ENCODE peak calls at places on chromosome 16, in five cellular contexts. O is Peyer's patch, H is GM12865, G is kidney epithelial cell, D is heart left ventricle. I is an unnamed sample.

GRCh38 chr16:66605177-66605999 is 884 bp downstream of the CMTM3 start:
- DNase-seq in D (peak; percentile 79), G (no peak), O (peak; percentile 71), H (peak; percentile 18), I (peak; percentile 40)

GRCh38 chr16:73171901-73172619 is 124.1 kb upstream of the ZFHX3 start:
- DNase-seq in D (peak; percentile 42), H (no peak), G (no peak), O (no peak), I (no peak)

GRCh38 chr16:89922884-89923639 is at the start of gene TUBB3:
- DNase-seq in G (no peak), D (peak; percentile 81), H (peak; percentile 63), O (no peak), I (peak; percentile 66)

GRCh38 chr16:8204096-8204495 is 386.2 kb downstream of the TMEM114 start:
- DNase-seq in O (no peak), G (no peak), D (no peak), H (no peak), I (no peak)

GRCh38 chr16:80670170-80670865 is 129.5 kb downstream of the DYNLRB2 start:
- DNase-seq in H (peak; percentile 48), O (no peak), D (no peak), G (no peak), I (no peak)

GRCh38 chr16:85600078-85600477 is 13.0 kb upstream of the GSE1 start:
- DNase-seq in O (no peak), G (no peak), H (no peak), D (no peak), I (no peak)

GRCh38 chr16:84625556-84625955 is 7.7 kb upstream of the COTL1 start:
- DNase-seq in O (no peak), H (no peak), G (no peak), D (no peak), I (no peak)

GRCh38 chr16:15484662-15485061 is 50.3 kb downstream of the BMERB1 start:
- DNase-seq in O (no peak), H (no peak), D (no peak), G (no peak), I (peak; percentile 86)

GRCh38 chr16:54171855-54172537 is 114.6 kb downstream of the IRX3 start:
- DNase-seq in H (no peak), D (no peak), G (peak; percentile 73), O (no peak), I (peak; percentile 37)

GRCh38 chr16:46629331-46629843 is 8.2 kb upstream of the SHCBP1 start:
- DNase-seq in O (no peak), D (no peak), G (no peak), H (no peak), I (peak; percentile 77)

GRCh38 chr16:85757341-85757822 is 6.5 kb upstream of the C16orf74 start:
- DNase-seq in G (peak; percentile 16), O (no peak), H (peak; percentile 73), D (no peak), I (peak; percentile 80)

GRCh38 chr16:84854759-84855158 is 35.0 kb downstream of the CRISPLD2 start:
- DNase-seq in O (no peak), D (no peak), G (no peak), H (no peak), I (peak; percentile 88)

GRCh38 chr16:25198021-25198420 is 18.7 kb upstream of the AQP8 start:
- DNase-seq in D (no peak), O (no peak), H (no peak), G (no peak), I (peak; percentile 32)

GRCh38 chr16:66150691-66151090 is 215.8 kb upstream of the CDH5 start:
- DNase-seq in G (no peak), D (no peak), O (no peak), H (peak; percentile 61), I (peak; percentile 38)

GRCh38 chr16:82735696-82736095 is 108.9 kb downstream of the CDH13 start:
- DNase-seq in H (peak; percentile 56), D (no peak), G (no peak), O (no peak), I (no peak)

GRCh38 chr16:67202426-67202825 is 3.5 kb downstream of the ELMO3 start:
- DNase-seq in D (no peak), O (no peak), G (no peak), H (no peak), I (no peak)

GRCh38 chr16:83310816-83311215 is 497.0 kb upstream of the HSBP1 start:
- DNase-seq in O (no peak), D (no peak), H (no peak), G (no peak), I (no peak)

GRCh38 chr16:14436410-14436955 is 193.6 kb downstream of the PARN start:
- DNase-seq in G (no peak), O (no peak), H (no peak), D (no peak), I (no peak)

GRCh38 chr16:52964290-52964689 is 88.4 kb downstream of the CHD9NB start:
- DNase-seq in G (no peak), O (no peak), D (no peak), H (no peak), I (no peak)

GRCh38 chr16:53417011-53417410 is 17.3 kb upstream of the RBL2 start:
- DNase-seq in O (no peak), D (no peak), G (no peak), H (no peak), I (peak; percentile 53)

GRCh38 chr16:29807426-29808218 is 1.3 kb downstream of the MAZ start:
- DNase-seq in O (peak; percentile 94), H (peak; percentile 93), G (no peak), D (peak; percentile 93), I (peak; percentile 91)

GRCh38 chr16:25051446-25052160 is 36.4 kb upstream of the ARHGAP17 start:
- DNase-seq in H (peak; percentile 34), G (no peak), D (peak; percentile 43), O (no peak), I (peak; percentile 82)

GRCh38 chr16:88434746-88435145 is 18.3 kb upstream of the ZFPM1 start:
- DNase-seq in G (no peak), H (no peak), D (no peak), O (no peak), I (no peak)

GRCh38 chr16:1428511-1428910 is 2.4 kb upstream of the PERCC1 start:
- DNase-seq in G (no peak), H (peak; percentile 46), O (peak; percentile 60), D (peak; percentile 48), I (peak; percentile 26)

GRCh38 chr16:65069766-65070165 is 52.1 kb downstream of the CDH11 start:
- DNase-seq in D (no peak), H (no peak), O (no peak), G (no peak), I (peak; percentile 81)

GRCh38 chr16:10622036-10622921 is 41.9 kb upstream of the EMP2 start:
- DNase-seq in G (no peak), D (peak; percentile 31), O (no peak), H (no peak), I (no peak)

GRCh38 chr16:15993541-15993940 is 44.1 kb downstream of the ABCC1 start:
- DNase-seq in H (no peak), G (no peak), O (no peak), D (no peak), I (peak; percentile 59)

GRCh38 chr16:81578015-81578554 is 133.5 kb downstream of the CMIP start:
- DNase-seq in G (no peak), H (no peak), D (peak; percentile 1), O (no peak), I (no peak)

GRCh38 chr16:81821422-81822128 is 42.5 kb downstream of the PLCG2 start:
- DNase-seq in O (peak; percentile 78), H (peak; percentile 95), G (no peak), D (no peak), I (no peak)

GRCh38 chr16:70778901-70779309 is 22.1 kb downstream of the VAC14 start:
- DNase-seq in G (peak; percentile 67), H (no peak), D (peak; percentile 47), O (peak; percentile 62), I (peak; percentile 91)

GRCh38 chr16:4011940-4012629 is 104.2 kb downstream of the ADCY9 start:
- DNase-seq in H (no peak), G (no peak), O (peak; percentile 59), D (no peak), I (no peak)
- TF ChIP-seq CTCF in H (no peak), G (no peak), O (no peak), D (no peak), I (no peak)

DNA sequence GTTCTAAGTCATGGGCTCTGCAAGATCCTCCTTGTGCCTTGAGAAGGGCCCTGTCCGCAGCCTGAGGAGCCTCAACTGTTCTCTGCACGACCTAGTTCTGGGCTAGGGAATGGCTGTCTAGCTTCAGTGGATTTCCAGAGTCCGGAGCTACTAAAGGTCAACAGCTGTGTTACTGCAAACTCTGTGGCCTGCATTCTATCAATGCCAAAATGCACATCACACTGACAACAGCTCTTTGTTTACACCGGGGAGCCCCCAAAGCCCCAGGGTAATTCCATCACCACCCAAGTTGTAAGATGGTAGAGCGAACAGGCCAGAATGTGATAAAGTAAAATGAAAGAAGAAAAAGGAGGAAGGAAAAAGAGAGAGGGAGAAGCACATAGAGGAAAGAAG is 610.2 kb downstream of the MAF start:
- DNase-seq in G (no peak), O (no peak), D (no peak), H (no peak), I (no peak)
- H3K4me3 ChIP-seq in G (no peak overlapping the region), O (no peak overlapping the region), D (no peak overlapping the region), H (no peak overlapping the region), I (no peak overlapping the region)

GRCh38 chr16:57364143-57364542 is 5.6 kb downstream of the CCL22 start:
- DNase-seq in H (no peak), D (no peak), G (no peak), O (no peak), I (no peak)

GRCh38 chr16:57366544-57367040 is 5.7 kb upstream of the CX3CL1 start:
- DNase-seq in O (no peak), H (peak; percentile 45), D (no peak), G (no peak), I (no peak)

GRCh38 chr16:57365826-57366536 is 6.3 kb upstream of the CX3CL1 start:
- DNase-seq in O (no peak), G (no peak), D (no peak), H (no peak), I (no peak)

GRCh38 chr16:57371494-57372371 is 557 bp upstream of the CX3CL1 start:
- DNase-seq in G (no peak), H (no peak), D (no peak), O (no peak), I (no peak)

GRCh38 chr16:57367111-57367752 is 5.1 kb upstream of the CX3CL1 start:
- DNase-seq in G (peak; percentile 35), H (no peak), D (no peak), O (no peak), I (peak; percentile 44)
- TF ChIP-seq CTCF in G (no peak), H (no peak), D (no peak), O (no peak), I (no peak)

GRCh38 chr16:26531290-26531730 is 535.4 kb upstream of the C16orf82 start:
- DNase-seq in O (no peak), G (no peak), D (no peak), H (no peak), I (no peak)

GRCh38 chr16:26530584-26531289 is 536.0 kb upstream of the C16orf82 start:
- DNase-seq in H (no peak), O (no peak), D (no peak), G (no peak), I (no peak)

GRCh38 chr16:26526633-26527032 is 540.1 kb upstream of the C16orf82 start:
- DNase-seq in O (no peak), D (no peak), G (no peak), H (no peak), I (no peak)

DNA sequence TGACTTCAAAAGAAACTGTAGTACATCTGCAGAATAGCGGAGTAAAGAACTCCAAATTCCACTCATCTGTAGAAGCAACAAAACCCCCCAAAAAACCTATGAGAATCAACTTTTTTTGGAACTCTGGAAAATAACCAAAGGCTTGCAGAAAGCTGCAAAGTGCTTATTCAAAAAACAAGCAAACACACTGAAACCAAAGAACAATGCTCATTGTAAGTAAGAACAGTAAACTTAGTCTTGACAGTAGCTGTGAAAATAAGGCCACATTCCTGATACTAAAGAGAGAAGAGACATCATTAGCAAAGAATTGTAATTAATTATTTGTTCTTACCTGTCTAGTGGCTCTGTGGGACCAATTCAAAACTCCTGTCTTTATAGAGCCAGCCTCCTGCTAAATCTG is 534.3 kb upstream of the C16orf82 start:
- DNase-seq in D (no peak), H (no peak), O (no peak), G (no peak), I (no peak)
- H3K4me3 ChIP-seq in D (no peak overlapping the region), H (no peak overlapping the region), O (no peak overlapping the region), G (no peak overlapping the region), I (no peak overlapping the region)